ENCODE peak calls at places on chromosomes 6 and 20, in seven cellular contexts. Z, P, W, I, L, O and T are unnamed samples.
A peak's percentile ranks its signal among the peaks of the same experiment; 100 is the strongest.

GRCh38 chr20:4524792-4525191 is 196.9 kb upstream of the PRND start:
- DNase-seq in Z (no peak), P (no peak), W (no peak), I (no peak), L (no peak), O (no peak), T (no peak)

GRCh38 chr20:58271596-58272460 is 37.7 kb upstream of the RAB22A start:
- DNase-seq in Z (peak; percentile 64), P (no peak), W (no peak), I (no peak), L (no peak), O (peak; percentile 50), T (no peak)

GRCh38 chr6:43859213-43859612 is 89.2 kb downstream of the VEGFA start:
- DNase-seq in Z (no peak), P (no peak), W (no peak), I (no peak), L (no peak), O (no peak), T (no peak)

GRCh38 chr20:52971498-52972189 is 514 bp upstream of the TSHZ2 start:
- DNase-seq in Z (no peak), P (no peak), W (no peak), I (no peak), L (no peak), O (no peak), T (no peak)

GRCh38 chr6:865846-866245 is 172.9 kb upstream of the EXOC2 start:
- DNase-seq in Z (no peak), P (no peak), W (no peak), I (no peak), L (no peak), O (no peak), T (no peak)

GRCh38 chr20:53656653-53657288 is 63.1 kb upstream of the ZNF217 start:
- DNase-seq in Z (peak; percentile 88), P (no peak), W (no peak), I (no peak), L (peak; percentile 84), O (no peak), T (no peak)

GRCh38 chr6:169231790-169232506 is 21.7 kb downstream of the THBS2 start:
- DNase-seq in Z (no peak), P (no peak), W (no peak), I (no peak), L (no peak), O (no peak), T (no peak)

GRCh38 chr20:17227669-17228623 is 1.1 kb downstream of the PCSK2 start:
- DNase-seq in Z (no peak), P (no peak), W (peak; percentile 52), I (no peak), L (peak; percentile 35), O (peak; percentile 26), T (no peak)

GRCh38 chr6:109515781-109516409 is 32.9 kb upstream of the ZBTB24 start:
- DNase-seq in Z (peak; percentile 6), P (no peak), W (no peak), I (no peak), L (peak; percentile 41), O (no peak), T (no peak)

GRCh38 chr6:52962701-52963100 is 32.4 kb downstream of the GSTA4 start:
- DNase-seq in Z (no peak), P (no peak), W (no peak), I (no peak), L (no peak), O (no peak), T (no peak)

GRCh38 chr6:131789219-131789618 is 18.6 kb upstream of the ENPP1 start:
- DNase-seq in Z (no peak), P (no peak), W (no peak), I (no peak), L (peak; percentile 33), O (no peak), T (no peak)

GRCh38 chr6:143236151-143236788 is 175.6 kb downstream of the AIG1 start:
- DNase-seq in Z (no peak), P (no peak), W (no peak), I (no peak), L (peak; percentile 83), O (peak; percentile 5), T (no peak)

GRCh38 chr20:48358176-48358575 is 469.6 kb downstream of the PREX1 start:
- DNase-seq in Z (no peak), P (no peak), W (no peak), I (no peak), L (no peak), O (no peak), T (no peak)

GRCh38 chr6:2959909-2960719 is 11.3 kb downstream of the SERPINB6 start:
- DNase-seq in Z (peak; percentile 55), P (no peak), W (no peak), I (no peak), L (peak; percentile 94), O (no peak), T (no peak)

GRCh38 chr6:72422126-72422680 is 199.7 kb upstream of the KCNQ5 start:
- DNase-seq in Z (no peak), P (no peak), W (no peak), I (no peak), L (peak; percentile 74), O (no peak), T (no peak)

GRCh38 chr20:1281279-1282057 is 15.4 kb downstream of the SNPH start:
- DNase-seq in Z (no peak), P (peak; percentile 20), W (peak; percentile 60), I (no peak), L (no peak), O (no peak), T (no peak)

GRCh38 chr6:146650799-146651481 is 52.2 kb downstream of the ADGB start:
- DNase-seq in Z (no peak), P (no peak), W (no peak), I (no peak), L (peak; percentile 50), O (peak; percentile 35), T (no peak)

GRCh38 chr20:49811825-49812462 is 684 bp upstream of the SLC9A8 start:
- DNase-seq in Z (peak; percentile 26), P (no peak), W (no peak), I (no peak), L (peak; percentile 71), O (peak; percentile 14), T (no peak)

GRCh38 chr6:26309731-26310142 is 55.3 kb upstream of the BTN3A2 start:
- DNase-seq in Z (peak; percentile 56), P (no peak), W (no peak), I (no peak), L (peak; percentile 94), O (no peak), T (no peak)

GRCh38 chr20:32437391-32438074 is 79.4 kb downstream of the ASXL1 start:
- DNase-seq in Z (no peak), P (no peak), W (no peak), I (no peak), L (peak; percentile 10), O (peak; percentile 47), T (no peak)

GRCh38 chr6:28336284-28337024 is 506 bp upstream of the ZSCAN31 start:
- DNase-seq in Z (peak; percentile 63), P (peak; percentile 18), W (no peak), I (no peak), L (no peak), O (peak; percentile 35), T (no peak)

GRCh38 chr6:30260036-30260504 is 46.9 kb upstream of the TRIM26 start:
- DNase-seq in Z (peak; percentile 17), P (peak; percentile 11), W (peak; percentile 76), I (no peak), L (peak; percentile 44), O (no peak), T (peak; percentile 12)

GRCh38 chr6:102798631-102799030 is 1405.1 kb downstream of the GRIK2 start:
- DNase-seq in Z (no peak), P (no peak), W (no peak), I (no peak), L (no peak), O (no peak), T (no peak)

GRCh38 chr6:146460941-146461340 is 82.7 kb upstream of the RAB32 start:
- DNase-seq in Z (no peak), P (no peak), W (no peak), I (no peak), L (no peak), O (no peak), T (no peak)

GRCh38 chr6:86859513-86859912 is 77.8 kb upstream of the HTR1E start:
- DNase-seq in Z (no peak), P (no peak), W (no peak), I (no peak), L (no peak), O (no peak), T (no peak)

GRCh38 chr6:36277946-36278465 is 8.1 kb downstream of the PNPLA1 start:
- DNase-seq in Z (no peak), P (no peak), W (no peak), I (no peak), L (no peak), O (no peak), T (no peak)

GRCh38 chr6:122726649-122727048 is 52.9 kb upstream of the FABP7 start:
- DNase-seq in Z (peak; percentile 45), P (no peak), W (no peak), I (no peak), L (peak; percentile 52), O (peak; percentile 2), T (no peak)

GRCh38 chr6:168469198-168469943 is 28.4 kb downstream of the SMOC2 start:
- DNase-seq in Z (no peak), P (no peak), W (no peak), I (peak; percentile 78), L (no peak), O (peak; percentile 37), T (no peak)

GRCh38 chr20:47466193-47466592 is 35.5 kb upstream of the NCOA3 start:
- DNase-seq in Z (peak; percentile 15), P (no peak), W (no peak), I (no peak), L (peak; percentile 63), O (no peak), T (no peak)

GRCh38 chr6:13469688-13470087 is 17.7 kb downstream of the GFOD1 start:
- DNase-seq in Z (no peak), P (no peak), W (no peak), I (no peak), L (no peak), O (no peak), T (no peak)
- H3K4me1 ChIP-seq in Z (peaks cover 22% of the 10 kb centered on the region), P (no peaks in the 10 kb centered on the region), W (no peaks in the 10 kb centered on the region), I (peaks cover 96% of the 10 kb centered on the region), L (peaks cover 12% of the 10 kb centered on the region), O (no peaks in the 10 kb centered on the region), T (no peaks in the 10 kb centered on the region)

DNA sequence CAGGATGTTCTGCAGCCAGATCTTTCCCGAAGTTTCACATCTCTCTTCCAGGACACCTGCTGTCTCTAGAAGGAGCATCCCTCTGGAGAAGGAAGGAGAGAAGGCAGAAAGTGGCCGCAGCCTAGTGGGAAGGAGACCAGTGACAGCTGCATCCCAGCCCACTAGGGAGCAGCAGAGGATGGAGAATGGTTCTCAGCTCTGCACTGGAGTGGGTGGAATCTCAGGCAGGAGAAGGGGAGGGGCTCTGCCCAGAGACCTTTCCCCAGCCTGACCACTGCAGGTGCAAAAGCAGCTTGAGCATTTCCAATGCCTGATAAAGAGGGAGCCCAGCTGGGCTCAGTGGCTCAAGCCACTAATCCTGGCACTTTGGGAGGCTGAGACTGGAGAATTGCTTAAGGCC is 32.3 kb downstream of the NCR2 start:
- DNase-seq in Z (peak; percentile 51), P (no peak), W (no peak), I (peak; percentile 28), L (peak; percentile 70), O (peak; percentile 85), T (no peak)
- H3K27me3 ChIP-seq in Z (peaks cover 21% of the 10 kb centered on the region), P (peaks cover 4% of the 10 kb centered on the region), W (no peaks in the 10 kb centered on the region), I (peaks cover 97% of the 10 kb centered on the region), L (peaks cover 50% of the 10 kb centered on the region), O (peaks cover 56% of the 10 kb centered on the region), T (peaks cover 17% of the 10 kb centered on the region)

GRCh38 chr6:31267504-31268371 is 4.2 kb downstream of the HLA-C start:
- DNase-seq in Z (no peak), P (no peak), W (no peak), I (no peak), L (no peak), O (no peak), T (peak; percentile 33)
- H3K4me1 ChIP-seq in Z (no peaks in the 10 kb centered on the region), P (peaks cover 16% of the 10 kb centered on the region), W (no peaks in the 10 kb centered on the region), I (no peaks in the 10 kb centered on the region), L (no peaks in the 10 kb centered on the region), O (no peaks in the 10 kb centered on the region), T (peaks cover 34% of the 10 kb centered on the region)

GRCh38 chr20:64044484-64045247 is 4.8 kb downstream of the SOX18 start:
- DNase-seq in Z (peak; percentile 44), P (no peak), W (no peak), I (no peak), L (peak; percentile 84), O (no peak), T (no peak)
- H3K27me3 ChIP-seq in Z (peaks cover 32% of the 10 kb centered on the region), P (no peaks in the 10 kb centered on the region), W (no peaks in the 10 kb centered on the region), I (peaks cover 93% of the 10 kb centered on the region), L (peaks cover 25% of the 10 kb centered on the region), O (peaks cover 26% of the 10 kb centered on the region), T (peaks cover 5% of the 10 kb centered on the region)